ENCODE peak calls at places on chromosomes 4 and X, in six cellular contexts. O is H1, C is HepG2, K is GM12891, Y is K562, J is GM12878. Z is an unnamed sample.

GRCh38 chr4:16110199-16110598 is 26.4 kb upstream of the PROM1 start:
- DNase-seq in C (no peak), K (no peak), O (no peak), J (no peak), Y (no peak), Z (no peak)

GRCh38 chrX:136209016-136209738 is 42.0 kb downstream of the MAP7D3 start:
- DNase-seq in Y (peak), K (no peak), O (no peak), C (no peak), J (no peak), Z (no peak)

GRCh38 chr4:82984459-82984858 is 26.2 kb downstream of the LIN54 start:
- DNase-seq in K (no peak), Y (peak), J (no peak), C (peak), O (no peak), Z (no peak)

GRCh38 chrX:13780868-13781427 is 35.9 kb downstream of the GPM6B start:
- DNase-seq in Y (no peak), K (no peak), C (no peak), J (no peak), O (no peak), Z (no peak)

GRCh38 chr4:30917946-30918345 is 197.8 kb downstream of the PCDH7 start:
- DNase-seq in C (no peak), O (no peak), Y (no peak), K (no peak), J (no peak), Z (no peak)

GRCh38 chrX:48695925-48696300 is 621 bp upstream of the SUV39H1 start:
- DNase-seq in J (no peak), C (no peak), K (no peak), Y (no peak), O (no peak), Z (no peak)

GRCh38 chr4:147285751-147286150 is 195.1 kb upstream of the EDNRA start:
- DNase-seq in Y (no peak), O (no peak), J (no peak), C (no peak), K (no peak), Z (no peak)

GRCh38 chr4:11728165-11728564 is 299.5 kb upstream of the HS3ST1 start:
- DNase-seq in O (no peak), C (no peak), Y (no peak), J (no peak), K (no peak), Z (no peak)

GRCh38 chrX:134764202-134764785 is 106.0 kb upstream of the PLAC1 start:
- DNase-seq in C (peak), Y (peak), O (no peak), K (no peak), J (no peak), Z (no peak)

GRCh38 chrX:150436200-150436599 is 73.1 kb downstream of the MAMLD1 start:
- DNase-seq in Y (no peak), C (no peak), O (no peak), K (no peak), J (no peak), Z (no peak)

GRCh38 chrX:38804481-38805293 is 3.4 kb downstream of the MID1IP1 start:
- DNase-seq in Y (peak), O (peak), K (no peak), J (no peak), C (no peak), Z (no peak)

GRCh38 chr4:105637409-105638258 is 70.9 kb downstream of the INTS12 start:
- DNase-seq in J (peak), K (peak), Y (no peak), C (peak), O (no peak), Z (no peak)

GRCh38 chr4:53716011-53716410 is 124.7 kb upstream of the LNX1 start:
- DNase-seq in O (no peak), Y (no peak), K (no peak), C (no peak), J (no peak), Z (no peak)

GRCh38 chrX:20312018-20312417 is 45.3 kb upstream of the RPS6KA3 start:
- DNase-seq in J (no peak), Y (no peak), C (no peak), K (no peak), O (no peak), Z (no peak)

GRCh38 chr4:182448281-182449151 is 205.3 kb downstream of the TENM3 start:
- DNase-seq in Y (peak), C (peak), J (no peak), K (peak), O (peak), Z (peak)

GRCh38 chr4:4995103-4995761 is 24.0 kb downstream of the CYTL1 start:
- DNase-seq in Y (peak), O (peak), C (peak), K (peak), J (no peak), Z (peak)

GRCh38 chr4:31929676-31930075 is 1209.5 kb downstream of the PCDH7 start:
- DNase-seq in J (no peak), O (no peak), C (no peak), Y (no peak), K (no peak), Z (no peak)

GRCh38 chr4:121189811-121190210 is 25.7 kb upstream of the TNIP3 start:
- DNase-seq in Y (no peak), K (no peak), J (peak), O (no peak), C (no peak), Z (no peak)

GRCh38 chr4:170773709-170774273 is 684.0 kb upstream of the AADAT start:
- DNase-seq in O (no peak), J (no peak), K (no peak), Y (no peak), C (no peak), Z (no peak)

GRCh38 chr4:139711461-139711860 is 45.8 kb downstream of the MGST2 start:
- DNase-seq in C (no peak), Y (no peak), J (no peak), O (no peak), K (no peak), Z (no peak)

GRCh38 chr4:8069102-8069752 is 89.4 kb downstream of the ABLIM2 start:
- DNase-seq in K (no peak), O (no peak), J (no peak), Y (no peak), C (no peak), Z (no peak)

GRCh38 chr4:3045500-3045850 is 28.9 kb downstream of the HTT-AS start:
- DNase-seq in O (no peak), Y (no peak), K (no peak), J (no peak), C (no peak), Z (no peak)

GRCh38 chrX:48890934-48891401 is 6.6 kb downstream of the TIMM17B start:
- DNase-seq in J (no peak), C (no peak), O (peak), Y (no peak), K (no peak), Z (no peak)

GRCh38 chrX:150870487-150871340 is 27.8 kb downstream of the CD99L2 start:
- DNase-seq in C (no peak), Y (no peak), J (no peak), O (no peak), K (no peak), Z (no peak)

GRCh38 chrX:17584248-17584681 is 153.0 kb upstream of the SCML1 start:
- DNase-seq in O (no peak), J (no peak), Y (no peak), K (no peak), C (no peak), Z (no peak)

GRCh38 chrX:18390941-18391538 is 34.4 kb upstream of the CDKL5 start:
- DNase-seq in Y (peak), O (peak), C (peak), K (no peak), J (peak), Z (no peak)

GRCh38 chrX:80432863-80433262 is 12.6 kb downstream of the TENT5D start:
- DNase-seq in C (no peak), O (no peak), K (no peak), J (no peak), Y (no peak), Z (no peak)

GRCh38 chr4:145881991-145882390 is 56.6 kb downstream of the ZNF827 start:
- DNase-seq in K (no peak), Y (no peak), O (no peak), J (no peak), C (no peak), Z (no peak)

GRCh38 chrX:45011131-45011530 is 138.1 kb downstream of the KDM6A start:
- DNase-seq in J (no peak), C (no peak), K (no peak), Y (no peak), O (no peak), Z (no peak)

GRCh38 chr4:120071192-120071795 is 4.6 kb upstream of the MAD2L1 start:
- DNase-seq in K (no peak), O (no peak), J (no peak), Y (peak), C (peak), Z (no peak)

GRCh38 chrX:2928127-2928582 is 984 bp downstream of the ARSD start:
- DNase-seq in O (peak), J (no peak), C (peak), Y (no peak), K (peak), Z (no peak)
- TF ChIP-seq POLR2A in O (no peak), J (no peak), C (no peak), Y (no peak), K (no peak), Z (no peak)

GRCh38 chr4:41009411-41009810 is 204.9 kb downstream of the APBB2 start:
- DNase-seq in C (no peak), O (no peak), J (no peak), Y (no peak), K (no peak), Z (no peak)
- TF ChIP-seq TAF1 in C (no peak), O (no peak), J (no peak), Y (no peak), K (no peak), Z (no peak)

GRCh38 chr4:71389149-71389840 is 50.5 kb downstream of the SLC4A4 start:
- DNase-seq in O (no peak), K (no peak), J (no peak), Y (no peak), C (no peak), Z (no peak)

GRCh38 chr4:71396382-71396781 is 57.6 kb downstream of the SLC4A4 start:
- DNase-seq in Y (no peak), J (no peak), O (no peak), C (no peak), K (no peak), Z (no peak)

GRCh38 chr4:71392109-71392508 is 53.3 kb downstream of the SLC4A4 start:
- DNase-seq in K (no peak), Y (no peak), O (no peak), J (no peak), C (no peak), Z (no peak)
- TF ChIP-seq POLR2AphosphoS5 in K (no peak), Y (no peak), O (no peak), J (no peak), C (no peak), Z (no peak)

GRCh38 chrX:40735318-40736169 is at the start of gene MED14:
- DNase-seq in O (peak), Y (peak), C (peak), J (peak), K (peak), Z (peak)
- TF ChIP-seq POLR2A in O (no peak), Y (peak), C (peak), J (peak), K (peak), Z (peak)

GRCh38 chr4:88063634-88064296 is 56.3 kb downstream of the PKD2 start:
- DNase-seq in K (no peak), O (no peak), C (no peak), J (no peak), Y (no peak), Z (no peak)

GRCh38 chr4:88062311-88062710 is 54.9 kb downstream of the PKD2 start:
- DNase-seq in K (no peak), C (no peak), O (no peak), Y (no peak), J (no peak), Z (no peak)

GRCh38 chr4:88060431-88060830 is 53.0 kb downstream of the PKD2 start:
- DNase-seq in J (no peak), O (no peak), Y (no peak), C (no peak), K (no peak), Z (no peak)

GRCh38 chr4:88062843-88063242 is 55.4 kb downstream of the PKD2 start:
- DNase-seq in Y (no peak), K (no peak), J (no peak), C (peak), O (no peak), Z (no peak)

DNA sequence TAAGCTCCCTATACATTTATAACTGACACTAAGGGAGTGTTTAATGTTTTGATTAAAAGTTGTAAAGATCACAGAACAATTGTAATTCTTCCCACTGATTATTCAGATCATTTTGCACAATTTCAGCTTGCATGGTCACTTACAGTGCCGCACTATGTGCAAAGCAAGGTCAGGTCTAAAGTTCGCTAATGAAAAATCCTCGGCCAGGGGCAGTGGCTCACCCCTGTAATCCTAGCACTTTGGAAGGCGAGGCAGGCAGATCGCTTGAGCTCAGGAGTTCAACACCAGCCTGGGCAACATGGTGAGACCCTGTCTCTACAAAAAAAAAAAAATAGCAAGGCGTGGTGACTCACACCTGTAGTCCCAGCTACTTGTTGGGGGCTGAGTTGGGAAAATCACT is 57.0 kb downstream of the PKD2 start:
- DNase-seq in K (no peak), O (no peak), Y (no peak), C (no peak), J (no peak), Z (no peak)
- TF ChIP-seq TAF1 in K (no peak), O (no peak), Y (no peak), C (no peak), J (no peak), Z (no peak)

DNA sequence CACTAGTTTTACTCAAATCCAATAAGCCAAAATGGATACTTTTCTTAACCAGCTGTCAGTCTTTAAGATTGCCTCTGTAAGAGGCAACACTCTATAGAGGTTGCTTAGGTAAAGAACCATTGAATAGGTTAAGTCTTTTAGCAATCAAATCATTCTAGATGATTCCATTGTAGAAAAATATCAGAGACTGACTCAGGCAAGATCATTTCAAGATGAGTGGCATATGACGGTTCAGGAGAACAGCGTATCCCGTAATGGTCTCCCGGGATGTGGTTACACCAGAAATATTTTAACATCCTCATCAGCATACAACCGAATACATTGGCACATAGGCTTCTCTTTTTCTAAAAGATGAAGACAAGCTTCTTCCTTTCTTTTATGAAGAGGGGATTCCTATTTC is 641.7 kb upstream of the AGA start:
- DNase-seq in J (no peak), Y (no peak), O (no peak), K (no peak), C (no peak), Z (no peak)
- TF ChIP-seq POLR2AphosphoS5 in J (no peak), Y (no peak), O (no peak), K (no peak), C (no peak), Z (no peak)

Z was measured in GM12892.